ENCODE peak calls at places on chromosomes 13 and 19, in ten cellular contexts. L is CD8-positive, alpha-beta memory T cell; G is psoas muscle; C is uterus; R is right lobe of liver; V is tibial nerve; M is dorsolateral prefrontal cortex; J is transverse colon; Q is cardiac muscle cell; Y is breast epithelium. E is an unnamed sample. For H3K27me3, the result is how much of the 10 kb centered on the place peaks cover.

GRCh38 chr19:5339950-5340636 is 519 bp downstream of the PTPRS start:
- DNase-seq in L (no peak), C (no peak), V (no peak), R (no peak), M (peak), Q (peak), Y (no peak), J (no peak), G (no peak), E (no peak)

GRCh38 chr13:51844862-51845573 is at the start of gene TMEM272:
- DNase-seq in G (peak), C (peak), J (peak), Q (peak), L (peak), M (peak), V (no peak), Y (no peak), R (peak), E (peak)

GRCh38 chr13:40315416-40316064 is 350.9 kb downstream of the FOXO1 start:
- DNase-seq in Q (no peak), Y (no peak), C (peak), J (no peak), L (no peak), R (no peak), G (peak), V (no peak), M (no peak), E (peak)

GRCh38 chr13:20608438-20609020 is 41.6 kb downstream of the IFT88 start:
- DNase-seq in R (no peak), G (no peak), Y (no peak), J (no peak), V (no peak), C (no peak), L (no peak), Q (no peak), M (no peak), E (no peak)

GRCh38 chr13:40181203-40181845 is 485.1 kb downstream of the FOXO1 start:
- DNase-seq in C (no peak), M (no peak), L (no peak), Y (no peak), G (no peak), R (no peak), J (no peak), Q (peak), V (no peak), E (no peak)

GRCh38 chr13:36131215-36131930 is at the start of gene DCLK1:
- DNase-seq in Q (peak), R (no peak), V (peak), Y (no peak), C (peak), G (peak), L (no peak), J (peak), M (peak), E (no peak)

GRCh38 chr13:73070451-73070850 is 11.6 kb downstream of the KLF5 start:
- DNase-seq in V (no peak), L (no peak), Q (no peak), M (no peak), Y (no peak), J (no peak), C (no peak), G (no peak), R (no peak), E (no peak)

GRCh38 chr19:11425719-11426457 is 6.8 kb upstream of the RGL3 start:
- DNase-seq in M (no peak), J (no peak), Y (no peak), Q (no peak), C (no peak), R (no peak), G (no peak), L (no peak), V (no peak), E (no peak)

GRCh38 chr19:6126335-6126974 is 9.0 kb upstream of the ACSBG2 start:
- DNase-seq in M (no peak), C (no peak), Q (peak), V (no peak), G (no peak), Y (no peak), L (no peak), J (no peak), R (no peak), E (no peak)

GRCh38 chr13:105827074-105827473 is 708.4 kb downstream of the EFNB2 start:
- DNase-seq in Q (no peak), R (no peak), Y (no peak), M (no peak), C (no peak), G (no peak), J (no peak), V (no peak), L (no peak), E (no peak)

GRCh38 chr19:29798783-29799182 is 13.0 kb upstream of the CCNE1 start:
- DNase-seq in J (no peak), R (no peak), Q (no peak), G (no peak), V (no peak), Y (no peak), L (no peak), C (no peak), M (no peak), E (no peak)

GRCh38 chr19:31329819-31330218 is 19.4 kb downstream of the TSHZ3 start:
- DNase-seq in Y (no peak), C (no peak), R (no peak), M (no peak), L (no peak), V (no peak), Q (no peak), J (no peak), G (no peak), E (no peak)

GRCh38 chr19:55753401-55753800 is 5.5 kb upstream of the RFPL4A start:
- DNase-seq in G (no peak), C (no peak), V (no peak), Y (no peak), M (no peak), L (no peak), Q (no peak), R (no peak), J (peak), E (no peak)

GRCh38 chr19:35030257-35031071 is at the start of gene SCN1B:
- DNase-seq in Y (no peak), V (no peak), J (peak), M (peak), Q (peak), G (peak), C (peak), R (no peak), L (peak), E (peak)

GRCh38 chr19:33300016-33300981 is 2.0 kb downstream of the CEBPA start:
- DNase-seq in R (peak), M (no peak), V (no peak), Q (no peak), J (peak), L (no peak), C (no peak), Y (peak), G (no peak), E (no peak)

GRCh38 chr13:27913116-27913515 is 6.7 kb upstream of the PDX1 start:
- DNase-seq in Y (no peak), V (no peak), R (no peak), G (no peak), Q (no peak), C (no peak), M (no peak), L (no peak), J (no peak), E (no peak)

GRCh38 chr13:27911499-27911898 is 8.3 kb upstream of the PDX1 start:
- DNase-seq in L (no peak), C (no peak), Y (no peak), J (no peak), G (no peak), R (no peak), M (no peak), V (no peak), Q (no peak), E (no peak)

GRCh38 chr13:27909378-27909777 is 10.4 kb upstream of the PDX1 start:
- DNase-seq in Q (no peak), M (no peak), J (no peak), V (no peak), C (no peak), L (no peak), Y (no peak), R (no peak), G (no peak), E (no peak)

GRCh38 chr13:27905650-27906049 is 14.2 kb upstream of the PDX1 start:
- DNase-seq in J (no peak), C (no peak), M (no peak), V (no peak), G (no peak), Q (no peak), L (no peak), Y (no peak), R (no peak), E (no peak)

GRCh38 chr13:27907139-27907787 is 12.5 kb upstream of the PDX1 start:
- DNase-seq in M (no peak), R (no peak), Q (no peak), C (no peak), L (no peak), Y (no peak), G (no peak), V (no peak), J (no peak), E (no peak)
- H3K27me3 ChIP-seq in M (half or more), R (under half), Q (half or more), C (under half), L (under half), Y (under half), G (under half), V (under half), J (half or more), E (under half)

GRCh38 chr13:99983401-99984133 is 2.0 kb downstream of the ZIC2 start:
- DNase-seq in V (no peak), R (no peak), G (no peak), C (no peak), J (no peak), L (no peak), Y (no peak), M (no peak), Q (peak), E (no peak)
- H3K27me3 ChIP-seq in V (half or more), R (half or more), G (under half), C (half or more), J (half or more), L (half or more), Y (under half), M (half or more), Q (half or more), E (under half)

GRCh38 chr13:110421061-110421460 is 114.0 kb downstream of the COL4A2 start:
- DNase-seq in Y (no peak), R (no peak), L (no peak), M (no peak), C (no peak), V (no peak), G (no peak), J (no peak), Q (no peak), E (no peak)
- H3K27me3 ChIP-seq in Y (under half), R (under half), L (under half), M (under half), C (under half), V (under half), G (under half), J (under half), Q (under half), E (under half)

DNA sequence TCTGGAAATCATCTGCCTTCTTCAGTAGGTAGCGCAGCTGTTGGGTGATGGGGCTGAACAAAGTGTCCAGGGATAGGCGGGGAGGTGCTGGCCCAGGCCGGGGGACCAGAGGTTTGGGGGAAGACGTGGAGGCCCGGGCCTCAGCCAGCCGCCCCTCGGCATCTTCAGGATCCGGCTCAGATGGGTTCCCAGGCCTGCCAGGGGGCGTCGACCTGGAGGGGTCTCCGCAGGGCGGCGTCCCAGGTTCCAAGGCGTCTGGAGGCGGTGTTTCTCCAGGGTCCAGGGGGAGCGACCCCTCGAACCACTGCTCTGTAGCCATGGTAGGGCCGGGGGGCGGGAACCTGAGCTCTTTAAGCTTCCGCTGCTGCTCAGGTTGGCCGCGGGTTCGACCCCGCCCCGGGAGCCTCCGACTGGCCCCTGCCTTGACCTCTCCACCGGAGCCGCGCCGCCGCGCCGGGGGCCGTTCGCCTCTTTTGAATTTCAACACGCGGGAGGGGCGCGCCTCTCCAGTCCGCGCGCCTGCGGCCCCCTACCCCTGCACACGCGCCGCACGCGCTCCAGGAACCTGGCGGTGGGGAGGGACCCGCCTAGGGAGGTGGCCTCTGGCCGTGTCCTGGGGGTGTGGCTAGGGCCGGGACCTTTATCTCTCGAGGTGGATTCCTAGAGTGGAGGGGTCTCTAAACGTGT is at the start of gene C19orf67:
- DNase-seq in Q (no peak), V (no peak), Y (no peak), C (no peak), J (no peak), M (no peak), L (no peak), G (no peak), R (no peak), E (no peak)
- H3K27me3 ChIP-seq in Q (under half), V (under half), Y (under half), C (under half), J (under half), M (under half), L (under half), G (under half), R (under half), E (under half)

DNA sequence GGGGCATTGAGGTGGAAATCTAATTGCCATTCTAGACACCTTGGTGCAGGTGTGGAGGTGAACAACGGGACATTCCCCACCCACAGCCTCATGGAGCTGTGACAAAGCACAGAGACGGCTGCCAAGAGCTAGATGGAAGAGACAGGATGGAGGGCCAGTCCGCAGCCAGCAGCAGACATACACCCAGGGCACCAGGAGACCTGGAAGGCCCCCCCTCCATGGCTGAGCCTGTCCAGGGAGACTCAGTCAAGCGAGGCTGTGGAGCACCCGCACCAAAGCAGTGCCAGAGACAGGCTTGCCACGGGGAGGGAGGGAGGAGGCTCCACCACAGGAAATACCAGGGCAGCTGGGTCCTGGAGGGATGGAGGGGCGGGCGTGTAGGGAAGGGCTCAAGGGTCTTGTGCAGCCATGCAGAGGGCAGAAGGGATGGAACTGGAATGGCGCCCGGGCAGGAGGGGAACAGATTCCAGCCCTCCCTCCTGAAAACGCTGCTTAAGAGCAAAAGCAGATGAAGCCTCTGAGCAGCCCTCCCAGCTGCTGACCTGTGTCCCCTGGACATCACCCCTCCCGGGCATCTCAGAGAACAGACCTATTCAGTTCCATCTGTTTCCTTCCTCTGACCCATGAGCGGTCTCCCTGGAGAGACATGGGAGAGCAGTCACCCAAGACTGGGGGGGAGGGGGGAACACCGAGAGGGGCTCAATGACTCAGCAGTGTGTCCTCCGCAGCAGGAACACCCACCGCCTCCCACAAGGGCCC is 14.4 kb downstream of the EPS15L1 start:
- DNase-seq in R (no peak), L (no peak), J (no peak), C (peak), Y (no peak), M (no peak), G (peak), V (no peak), Q (peak), E (no peak)
- H3K27me3 ChIP-seq in R (under half), L (under half), J (under half), C (under half), Y (under half), M (under half), G (under half), V (under half), Q (under half), E (under half)

GRCh38 chr13:19020988-19021387 is 160.6 kb downstream of the TUBA3C start:
- DNase-seq in Q (no peak), M (no peak), Y (no peak), V (no peak), G (no peak), R (no peak), J (no peak), C (no peak), L (no peak), E (no peak)
- H3K27me3 ChIP-seq in Q (under half), M (under half), Y (under half), V (under half), G (under half), R (under half), J (under half), C (under half), L (under half), E (under half)

GRCh38 chr19:1466018-1466460 is 13.0 kb downstream of the C19orf25 start:
- DNase-seq in V (no peak), M (no peak), Q (no peak), G (no peak), J (no peak), R (peak), L (no peak), Y (no peak), C (no peak), E (peak)

GRCh38 chr19:1468274-1469199 is 10.5 kb downstream of the C19orf25 start:
- DNase-seq in Q (peak), V (no peak), M (no peak), J (no peak), Y (no peak), L (no peak), R (no peak), G (peak), C (no peak), E (no peak)

GRCh38 chr19:1467228-1467511 is 11.8 kb downstream of the C19orf25 start:
- DNase-seq in Q (no peak), Y (no peak), V (no peak), R (peak), M (no peak), G (no peak), J (no peak), L (no peak), C (no peak), E (peak)

GRCh38 chr19:1466461-1467227 is 12.4 kb downstream of the C19orf25 start:
- DNase-seq in J (no peak), Q (peak), L (no peak), V (no peak), R (peak), Y (no peak), M (peak), G (peak), C (no peak), E (no peak)

DNA sequence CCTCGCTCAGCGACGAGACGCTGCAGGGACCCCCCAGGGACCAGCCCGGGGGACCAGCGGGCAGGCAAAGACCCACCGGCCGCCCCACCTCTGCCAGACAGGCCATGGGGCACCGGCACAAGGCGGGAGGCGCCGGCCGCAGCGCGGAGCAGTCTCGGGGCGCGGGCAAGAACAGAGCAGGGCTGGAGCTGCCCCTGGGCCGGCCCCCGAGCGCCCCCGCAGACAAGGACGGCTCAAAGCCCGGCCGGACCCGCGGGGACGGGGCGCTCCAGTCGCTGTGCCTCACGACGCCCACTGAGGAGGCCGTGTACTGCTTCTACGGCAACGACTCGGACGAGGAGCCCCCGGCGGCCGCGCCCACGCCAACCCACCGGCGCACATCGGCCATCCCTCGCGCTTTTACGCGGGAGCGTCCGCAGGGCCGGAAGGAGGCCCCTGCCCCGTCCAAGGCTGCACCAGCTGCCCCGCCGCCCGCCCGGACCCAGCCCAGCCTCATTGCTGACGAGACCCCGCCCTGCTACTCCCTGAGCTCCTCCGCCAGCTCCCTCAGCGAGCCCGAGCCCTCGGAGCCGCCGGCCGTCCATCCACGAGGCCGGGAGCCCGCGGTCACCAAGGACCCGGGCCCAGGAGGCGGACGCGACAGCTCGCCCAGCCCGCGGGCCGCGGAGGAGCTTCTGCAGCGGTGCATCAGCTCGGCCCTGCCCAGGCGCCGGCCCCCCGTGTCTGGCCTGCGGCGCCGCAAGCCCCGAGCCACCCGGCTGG is 11.3 kb downstream of the C19orf25 start:
- DNase-seq in C (no peak), R (no peak), Y (no peak), J (no peak), M (no peak), V (no peak), Q (no peak), L (no peak), G (peak), E (no peak)
- H3K27me3 ChIP-seq in C (under half), R (under half), Y (under half), J (half or more), M (under half), V (half or more), Q (half or more), L (under half), G (under half), E (half or more)

GRCh38 chr13:102441085-102441484 is 39.2 kb upstream of the FGF14 start:
- DNase-seq in C (no peak), Q (no peak), G (no peak), M (no peak), Y (no peak), V (no peak), R (no peak), L (no peak), J (no peak), E (no peak)
- H3K27me3 ChIP-seq in C (under half), Q (under half), G (under half), M (under half), Y (under half), V (under half), R (under half), L (under half), J (under half), E (under half)

E was measured in spleen.